ENCODE peak calls at places on chromosomes 1 and 21, in eight cellular contexts. K is Calu3; V is foreskin fibroblast; L is H9; Q is cardiac muscle cell; N is nephron progenitor cell; C is mesothelial cell of epicardium; A is CD8-positive, alpha-beta T cell. R is an unnamed sample.

GRCh38 chr21:41720250-41720649 is 46.6 kb downstream of the RIPK4 start:
- DNase-seq in K (no peak), V (no peak), L (no peak), Q (no peak), N (no peak), C (no peak), A (no peak), R (no peak)

GRCh38 chr1:74419611-74420010 is 92.8 kb downstream of the LRRC53 start:
- DNase-seq in K (no peak), V (no peak), L (no peak), Q (no peak), N (no peak), C (no peak), A (no peak), R (no peak)

GRCh38 chr1:6330410-6330827 is 63.1 kb downstream of the ACOT7 start:
- DNase-seq in K (no peak), V (peak), L (no peak), Q (peak), N (no peak), C (no peak), A (no peak), R (no peak)

GRCh38 chr1:66237722-66238479 is 296.1 kb upstream of the SGIP1 start:
- DNase-seq in K (no peak), V (no peak), L (no peak), Q (no peak), N (no peak), C (no peak), A (no peak), R (no peak)

GRCh38 chr1:57591854-57592253 is 168.0 kb upstream of the DAB1 start:
- DNase-seq in K (no peak), V (no peak), L (no peak), Q (no peak), N (no peak), C (no peak), A (no peak), R (no peak)

GRCh38 chr1:242240061-242240460 is 241.2 kb upstream of the MAP1LC3C start:
- DNase-seq in K (peak), V (no peak), L (no peak), Q (no peak), N (no peak), C (no peak), A (no peak), R (no peak)

GRCh38 chr1:99490031-99490430 is 155.9 kb upstream of the PALMD start:
- DNase-seq in K (no peak), V (no peak), L (no peak), Q (peak), N (no peak), C (no peak), A (no peak), R (no peak)

GRCh38 chr21:39630827-39631226 is 18.1 kb downstream of the B3GALT5 start:
- DNase-seq in K (no peak), V (no peak), L (no peak), Q (no peak), N (no peak), C (no peak), A (no peak), R (no peak)

GRCh38 chr1:212186427-212187207 is 98.6 kb upstream of the PPP2R5A start:
- DNase-seq in K (peak), V (no peak), L (no peak), Q (peak), N (no peak), C (no peak), A (no peak), R (no peak)

GRCh38 chr1:115492880-115493279 is 148.9 kb upstream of the VANGL1 start:
- DNase-seq in K (peak), V (peak), L (no peak), Q (no peak), N (no peak), C (peak), A (no peak), R (no peak)

GRCh38 chr1:245197911-245198379 is 43.2 kb downstream of the KIF26B start:
- DNase-seq in K (no peak), V (peak), L (no peak), Q (peak), N (no peak), C (no peak), A (no peak), R (no peak)

GRCh38 chr21:41777934-41778815 is 11.3 kb upstream of the RIPK4 start:
- DNase-seq in K (peak), V (peak), L (peak), Q (peak), N (peak), C (peak), A (no peak), R (peak)

GRCh38 chr21:34579411-34579810 is 35.5 kb downstream of the RCAN1 start:
- DNase-seq in K (no peak), V (peak), L (no peak), Q (peak), N (no peak), C (no peak), A (no peak), R (no peak)

GRCh38 chr1:230393722-230394121 is 32.4 kb downstream of the PGBD5 start:
- DNase-seq in K (no peak), V (no peak), L (no peak), Q (no peak), N (no peak), C (no peak), A (no peak), R (no peak)

GRCh38 chr1:215970406-215970805 is 403.3 kb downstream of the KCTD3 start:
- DNase-seq in K (no peak), V (no peak), L (no peak), Q (no peak), N (no peak), C (no peak), A (no peak), R (no peak)

GRCh38 chr1:70079546-70079945 is 125.8 kb downstream of the LRRC40 start:
- DNase-seq in K (no peak), V (no peak), L (no peak), Q (no peak), N (no peak), C (no peak), A (no peak), R (no peak)

GRCh38 chr1:220113136-220113695 is 19.3 kb downstream of the IARS2 start:
- DNase-seq in K (no peak), V (peak), L (no peak), Q (peak), N (no peak), C (no peak), A (no peak), R (no peak)

GRCh38 chr1:164611754-164612642 is 53.0 kb downstream of the PBX1 start:
- DNase-seq in K (peak), V (peak), L (peak), Q (peak), N (peak), C (peak), A (no peak), R (no peak)

GRCh38 chr1:245694476-245695195 is 539.9 kb downstream of the KIF26B start:
- DNase-seq in K (no peak), V (no peak), L (no peak), Q (no peak), N (no peak), C (no peak), A (no peak), R (no peak)

GRCh38 chr1:185016880-185017279 is 28.5 kb upstream of the RNF2 start:
- DNase-seq in K (no peak), V (peak), L (no peak), Q (peak), N (no peak), C (no peak), A (no peak), R (no peak)

GRCh38 chr1:162629077-162629637 is 3.1 kb upstream of the DDR2 start:
- DNase-seq in K (no peak), V (no peak), L (no peak), Q (no peak), N (no peak), C (no peak), A (no peak), R (no peak)

GRCh38 chr21:39125752-39126485 is 57.3 kb downstream of the PSMG1 start:
- DNase-seq in K (peak), V (peak), L (peak), Q (peak), N (peak), C (no peak), A (no peak), R (peak)

GRCh38 chr21:43809346-43809799 is 20.0 kb downstream of the RRP1 start:
- DNase-seq in K (no peak), V (no peak), L (no peak), Q (no peak), N (no peak), C (no peak), A (no peak), R (no peak)

GRCh38 chr1:38332649-38333310 is 286.2 kb upstream of the POU3F1 start:
- DNase-seq in K (no peak), V (no peak), L (no peak), Q (no peak), N (no peak), C (no peak), A (no peak), R (no peak)

GRCh38 chr21:31260790-31261189 is 83.3 kb downstream of the TIAM1 start:
- DNase-seq in K (no peak), V (no peak), L (no peak), Q (peak), N (no peak), C (no peak), A (no peak), R (no peak)

GRCh38 chr1:67294836-67295622 is 12.6 kb upstream of the IL12RB2 start:
- DNase-seq in K (no peak), V (no peak), L (no peak), Q (no peak), N (no peak), C (no peak), A (no peak), R (no peak)

GRCh38 chr1:75265792-75266191 is 131.6 kb downstream of the LHX8 start:
- DNase-seq in K (peak), V (peak), L (no peak), Q (peak), N (no peak), C (no peak), A (no peak), R (peak)

GRCh38 chr1:18290740-18291412 is 183.3 kb downstream of the IGSF21 start:
- DNase-seq in K (no peak), V (no peak), L (no peak), Q (no peak), N (no peak), C (no peak), A (no peak), R (no peak)

GRCh38 chr1:22330092-22330762 is 121.4 kb upstream of the ZBTB40 start:
- DNase-seq in K (no peak), V (no peak), L (peak), Q (no peak), N (no peak), C (no peak), A (no peak), R (no peak)

GRCh38 chr1:245587435-245588105 is 432.8 kb downstream of the KIF26B start:
- DNase-seq in K (no peak), V (no peak), L (no peak), Q (peak), N (no peak), C (no peak), A (no peak), R (no peak)

GRCh38 chr1:58363639-58364038 is 182.9 kb downstream of the OMA1 start:
- DNase-seq in K (no peak), V (no peak), L (no peak), Q (no peak), N (peak), C (no peak), A (no peak), R (no peak)

GRCh38 chr21:42533963-42534355 is 20.3 kb downstream of the SLC37A1 start:
- DNase-seq in K (no peak), V (no peak), L (peak), Q (no peak), N (no peak), C (no peak), A (no peak), R (no peak)

GRCh38 chr1:244958593-244958992 is 94.2 kb upstream of the HNRNPU start:
- DNase-seq in K (no peak), V (no peak), L (no peak), Q (no peak), N (no peak), C (no peak), A (no peak), R (no peak)

GRCh38 chr1:76202670-76203069 is 128.1 kb downstream of the ST6GALNAC3 start:
- DNase-seq in K (no peak), V (no peak), L (no peak), Q (no peak), N (no peak), C (no peak), A (no peak), R (no peak)

GRCh38 chr1:3924871-3925655 is 25.0 kb upstream of the C1orf174 start:
- DNase-seq in K (no peak), V (no peak), L (no peak), Q (no peak), N (no peak), C (no peak), A (no peak), R (no peak)

GRCh38 chr1:9573723-9574122 is 15.0 kb upstream of the TMEM201 start:
- DNase-seq in K (no peak), V (no peak), L (no peak), Q (peak), N (no peak), C (no peak), A (no peak), R (no peak)

GRCh38 chr1:17633654-17634053 is 94.2 kb downstream of the ARHGEF10L start:
- DNase-seq in K (no peak), V (peak), L (no peak), Q (no peak), N (no peak), C (no peak), A (no peak), R (no peak)

GRCh38 chr1:119475866-119476439 is 31.1 kb upstream of the HSD3B1 start:
- DNase-seq in K (peak), V (peak), L (peak), Q (peak), N (peak), C (peak), A (no peak), R (peak)

DNA sequence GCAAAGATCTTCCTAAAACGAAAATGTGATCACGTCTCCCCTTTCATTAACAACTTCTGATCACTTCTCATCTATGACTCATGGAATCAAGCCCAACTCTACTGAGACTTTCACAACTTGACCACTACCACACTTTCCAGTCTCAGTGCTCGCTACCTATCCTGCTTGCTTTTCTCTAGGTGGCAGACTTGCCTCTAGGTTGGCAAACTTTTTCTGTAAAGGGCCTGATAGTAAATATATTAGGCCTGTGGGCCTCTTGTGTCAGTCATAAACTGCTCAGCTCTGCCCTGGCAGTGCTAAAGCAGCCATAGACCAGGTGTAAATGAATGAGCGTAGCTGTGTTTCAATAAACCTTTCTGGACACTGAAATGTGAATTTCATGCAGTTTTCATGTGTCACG is 21.5 kb upstream of the HMGB4 start:
- DNase-seq in K (no peak), V (no peak), L (no peak), Q (no peak), N (no peak), C (no peak), A (no peak), R (no peak)
- TF ChIP-seq CTCF in K (no peak), V (no peak), L (peak), Q (no peak), N (no peak), C (no peak), A (no peak), R (no peak)

DNA sequence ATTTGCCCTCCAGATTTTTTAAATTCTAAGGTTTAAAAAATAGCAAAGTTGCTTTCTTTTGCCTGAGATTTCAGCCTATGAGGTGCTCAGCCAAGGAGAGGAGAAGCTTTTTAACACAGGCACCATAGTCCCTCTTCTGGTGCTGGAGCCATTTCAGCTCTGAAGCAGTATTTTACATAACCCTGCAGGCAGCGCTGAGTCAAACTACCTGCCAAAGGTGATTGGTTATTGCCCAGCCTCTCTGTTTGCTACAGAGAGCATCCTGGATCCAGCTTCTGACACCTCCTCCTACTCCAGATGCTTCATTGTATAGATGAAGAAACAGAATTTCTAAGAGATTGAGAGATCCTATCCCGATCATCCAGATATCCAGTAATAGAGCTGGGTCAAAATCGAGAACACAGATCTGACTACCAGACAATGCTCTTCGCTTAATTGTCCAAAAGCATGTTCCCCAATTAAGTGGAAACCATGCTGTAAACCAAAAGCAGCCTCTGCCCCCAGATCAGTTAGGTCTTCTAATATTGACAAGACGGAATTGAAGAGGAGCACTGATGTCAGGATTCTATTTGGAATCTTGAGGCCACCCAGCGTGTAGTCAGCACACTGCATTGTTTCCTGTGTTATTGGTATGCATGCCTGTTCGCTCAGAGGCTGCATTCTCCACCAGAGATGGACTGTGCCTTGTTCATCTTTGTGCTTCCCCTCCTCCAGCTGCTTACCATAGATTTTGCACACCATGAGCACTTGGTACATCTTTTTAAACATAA is 22.1 kb downstream of the RGS8 start:
- DNase-seq in K (no peak), V (no peak), L (peak), Q (no peak), N (no peak), C (no peak), A (no peak), R (peak)
- TF ChIP-seq CTCF in K (no peak), V (no peak), L (no peak), Q (no peak), N (no peak), C (no peak), A (no peak), R (no peak)

DNA sequence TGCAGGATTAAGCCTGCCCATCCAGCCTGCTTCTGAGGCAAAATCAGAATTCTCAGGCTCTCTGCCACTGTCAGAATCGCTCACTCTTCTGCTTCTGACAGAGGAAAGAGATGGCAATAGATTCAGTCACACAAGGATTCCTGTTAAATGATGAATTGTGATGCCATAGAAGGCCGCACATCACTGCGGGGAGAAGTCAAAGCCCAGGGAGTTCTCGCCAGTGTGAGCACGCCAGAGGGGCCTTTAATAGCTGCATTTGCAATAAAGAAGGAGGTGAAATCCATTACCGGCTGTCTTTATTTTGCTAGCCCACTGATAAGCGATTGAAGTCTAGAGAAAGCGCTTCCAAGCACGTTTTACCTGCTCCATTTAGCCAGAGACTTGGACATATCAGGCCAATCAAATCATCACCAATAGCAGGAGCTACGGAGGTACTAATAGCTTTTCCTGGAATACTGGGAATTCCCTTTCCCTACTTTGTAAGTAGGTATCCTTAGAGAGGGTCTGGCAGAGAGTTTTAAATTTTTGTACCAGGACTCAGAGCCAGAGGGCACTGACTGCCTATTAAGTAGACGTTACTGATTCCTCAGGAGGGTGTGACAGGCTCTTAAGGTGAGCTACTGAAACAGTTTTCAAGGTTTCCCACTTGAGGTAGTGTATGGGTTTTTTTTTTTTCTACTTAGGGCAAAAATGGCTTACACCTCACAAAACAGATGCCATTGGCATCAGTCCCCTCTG is 10.1 kb upstream of the TARBP1 start:
- DNase-seq in K (no peak), V (no peak), L (no peak), Q (no peak), N (no peak), C (no peak), A (no peak), R (no peak)
- TF ChIP-seq CTCF in K (no peak), V (no peak), L (no peak), Q (no peak), N (no peak), C (no peak), A (no peak), R (no peak)

DNA sequence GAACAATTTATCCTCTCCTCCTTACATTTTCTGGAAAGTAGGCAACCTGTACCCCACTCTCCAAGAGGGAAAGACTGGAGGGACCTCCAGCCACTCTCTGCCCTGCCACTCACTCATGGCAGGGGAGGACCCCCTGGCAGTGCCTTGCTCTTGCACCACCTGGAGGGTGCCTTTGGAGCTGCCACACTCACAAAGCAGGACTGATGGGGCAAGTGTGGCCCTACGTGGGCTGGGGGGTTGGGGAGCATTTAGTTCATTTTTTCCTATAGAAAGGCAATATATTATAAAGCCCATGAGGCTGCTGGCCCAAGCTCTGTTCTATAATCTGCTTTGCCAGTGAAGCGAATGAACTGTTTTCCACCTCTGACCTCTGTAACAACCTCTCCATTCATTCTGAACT is 50.3 kb downstream of the GPR161 start:
- DNase-seq in K (no peak), V (no peak), L (no peak), Q (no peak), N (no peak), C (no peak), A (peak), R (no peak)
- TF ChIP-seq CTCF in K (no peak), V (no peak), L (no peak), Q (no peak), N (no peak), C (no peak), A (no peak), R (no peak)

R was measured in endothelial cell.